ENCODE peak calls at places on chromosome X, in six cellular contexts. W, J, I, Z, X and H are unnamed samples.

GRCh38 chrX:56000729-56001128 is 231.4 kb upstream of the KLF8 start:
- DNase-seq in J (no peak), X (no peak), I (no peak), Z (no peak), W (no peak), H (no peak)

GRCh38 chrX:63918611-63919010 is 133.6 kb upstream of the ARHGEF9 start:
- DNase-seq in W (no peak), X (no peak), J (no peak), I (no peak), Z (no peak), H (no peak)

GRCh38 chrX:72094894-72095293 is 36.8 kb downstream of the RTL5 start:
- DNase-seq in Z (peak), W (peak), I (peak), J (peak), X (peak), H (no peak)

GRCh38 chrX:118521435-118521834 is 25.8 kb downstream of the DOCK11 start:
- DNase-seq in J (no peak), I (peak), W (no peak), X (no peak), Z (no peak), H (no peak)

GRCh38 chrX:119067023-119067739 is 5.6 kb upstream of the CT47C1 start:
- DNase-seq in J (peak), W (no peak), X (peak), I (peak), Z (peak), H (no peak)

GRCh38 chrX:48465336-48465933 is 4.6 kb downstream of the SLC38A5 start:
- DNase-seq in Z (no peak), J (no peak), X (no peak), W (no peak), I (peak), H (peak)

GRCh38 chrX:25012793-25013592 is 2.8 kb downstream of the ARX start:
- DNase-seq in J (no peak), I (no peak), W (peak), X (no peak), Z (no peak), H (no peak)

GRCh38 chrX:1450381-1451161 is 2.1 kb downstream of the ASMTL start:
- DNase-seq in I (no peak), J (no peak), X (no peak), Z (peak), W (no peak), H (no peak)

GRCh38 chrX:109448539-109448938 is 33.3 kb downstream of the GUCY2F start:
- DNase-seq in X (no peak), Z (no peak), W (no peak), J (peak), I (peak), H (no peak)

GRCh38 chrX:9897761-9898161 is 69.4 kb upstream of the CLDN34 start:
- DNase-seq in J (no peak), W (no peak), I (peak), Z (no peak), X (no peak), H (no peak)

GRCh38 chrX:55007633-55008032 is 7.5 kb downstream of the APEX2 start:
- DNase-seq in J (no peak), Z (no peak), X (peak), W (no peak), I (peak), H (no peak)

GRCh38 chrX:70454441-70455365 is 10.1 kb downstream of the DLG3 start:
- DNase-seq in Z (peak), X (peak), J (peak), W (peak), I (peak), H (no peak)

GRCh38 chrX:134374910-134375309 is 85.1 kb upstream of the HPRT1 start:
- DNase-seq in W (no peak), X (no peak), J (no peak), I (peak), Z (no peak), H (no peak)

GRCh38 chrX:123060986-123061385 is 123.1 kb upstream of the GRIA3 start:
- DNase-seq in W (no peak), X (no peak), J (no peak), Z (no peak), I (no peak), H (no peak)

GRCh38 chrX:153726286-153727107 is 1.8 kb downstream of the ABCD1 start:
- DNase-seq in Z (peak), I (peak), X (peak), W (peak), J (peak), H (no peak)

GRCh38 chrX:118552501-118552900 is 56.9 kb downstream of the DOCK11 start:
- DNase-seq in X (no peak), Z (no peak), W (no peak), I (peak), J (no peak), H (peak)

GRCh38 chrX:856901-857300 is 226.3 kb downstream of the SHOX start:
- DNase-seq in I (no peak), Z (no peak), W (no peak), X (no peak), J (no peak), H (no peak)

GRCh38 chrX:1466971-1467561 is 14.4 kb upstream of the ASMTL start:
- DNase-seq in X (no peak), Z (peak), I (no peak), W (peak), J (no peak), H (no peak)

GRCh38 chrX:3526084-3526483 is 179.6 kb upstream of the MXRA5 start:
- DNase-seq in Z (no peak), X (no peak), J (no peak), W (no peak), I (no peak), H (no peak)